ENCODE peak calls at places on chromosome 9, in seven cellular contexts. P is keratinocyte, S is left ventricle myocardium inferior, R is lower leg skin, M is AG04449, X is AG10803, N is cardiac muscle cell. B is an unnamed sample.

GRCh38 chr9:133638711-133639110 is 2.5 kb downstream of the DBH start:
- DNase-seq in P (no peak), S (no peak), R (no peak), M (no peak), X (no peak), N (no peak), B (no peak)

GRCh38 chr9:113520109-113520642 is 56.6 kb downstream of the RGS3 start:
- DNase-seq in P (no peak), S (no peak), R (no peak), M (no peak), X (no peak), N (no peak), B (no peak)

GRCh38 chr9:134474058-134474370 is 147.8 kb downstream of the RXRA start:
- DNase-seq in P (no peak), S (peak; percentile 60), R (no peak), M (no peak), X (peak; percentile 31), N (no peak), B (no peak)

GRCh38 chr9:135014341-135015010 is 73.0 kb upstream of the OLFM1 start:
- DNase-seq in P (no peak), S (no peak), R (no peak), M (no peak), X (no peak), N (no peak), B (no peak)

GRCh38 chr9:79610019-79610760 is 38.4 kb downstream of the TLE4 start:
- DNase-seq in P (no peak), S (no peak), R (no peak), M (no peak), X (peak; percentile 80), N (no peak), B (peak; percentile 10)

GRCh38 chr9:7300484-7300883 is 499.1 kb downstream of the DMAC1 start:
- DNase-seq in P (no peak), S (no peak), R (no peak), M (no peak), X (no peak), N (no peak), B (no peak)

GRCh38 chr9:35906923-35907699 is 1.1 kb downstream of the HRCT1 start:
- DNase-seq in P (no peak), S (peak; percentile 69), R (peak; percentile 70), M (peak; percentile 59), X (peak; percentile 91), N (no peak), B (no peak)

GRCh38 chr9:127318651-127319167 is 54.1 kb downstream of the GARNL3 start:
- DNase-seq in P (no peak), S (peak; percentile 25), R (no peak), M (no peak), X (peak; percentile 59), N (peak; percentile 42), B (no peak)

GRCh38 chr9:87713278-87713989 is 12.5 kb upstream of the CTSL start:
- DNase-seq in P (peak; percentile 77), S (peak; percentile 81), R (peak; percentile 92), M (peak; percentile 96), X (peak; percentile 99), N (no peak), B (no peak)

GRCh38 chr9:113712053-113712452 is 164.1 kb upstream of the ZNF618 start:
- DNase-seq in P (no peak), S (no peak), R (no peak), M (no peak), X (peak; percentile 5), N (peak; percentile 16), B (no peak)

GRCh38 chr9:111866976-111867375 is 29.6 kb upstream of the UGCG start:
- DNase-seq in P (peak; percentile 53), S (no peak), R (no peak), M (peak; percentile 45), X (peak; percentile 70), N (no peak), B (no peak)

GRCh38 chr9:4517274-4517673 is 27.0 kb downstream of the SLC1A1 start:
- DNase-seq in P (no peak), S (no peak), R (no peak), M (no peak), X (no peak), N (no peak), B (no peak)

GRCh38 chr9:134223091-134223490 is 58.7 kb upstream of the RNU6ATAC start:
- DNase-seq in P (no peak), S (no peak), R (no peak), M (no peak), X (no peak), N (no peak), B (no peak)

GRCh38 chr9:94612071-94612470 is 18.4 kb upstream of the FBP2 start:
- DNase-seq in P (no peak), S (no peak), R (no peak), M (no peak), X (no peak), N (no peak), B (no peak)

GRCh38 chr9:92963831-92964606 is 16.7 kb downstream of the FGD3 start:
- DNase-seq in P (no peak), S (no peak), R (no peak), M (no peak), X (no peak), N (no peak), B (no peak)

GRCh38 chr9:37507586-37508134 is 21.9 kb downstream of the POLR1E start:
- DNase-seq in P (no peak), S (no peak), R (no peak), M (no peak), X (no peak), N (no peak), B (no peak)

GRCh38 chr9:36088020-36088419 is 48.5 kb upstream of the GLIPR2 start:
- DNase-seq in P (no peak), S (no peak), R (no peak), M (no peak), X (no peak), N (no peak), B (no peak)

GRCh38 chr9:71634753-71635152 is 133.6 kb downstream of the CEMIP2 start:
- DNase-seq in P (no peak), S (no peak), R (no peak), M (no peak), X (no peak), N (no peak), B (no peak)

GRCh38 chr9:4921449-4921848 is 63.6 kb upstream of the JAK2 start:
- DNase-seq in P (no peak), S (no peak), R (no peak), M (no peak), X (no peak), N (no peak), B (no peak)

GRCh38 chr9:101516655-101517054 is 17.0 kb upstream of the RNF20 start:
- DNase-seq in P (no peak), S (no peak), R (no peak), M (no peak), X (no peak), N (no peak), B (no peak)

GRCh38 chr9:78903581-78903980 is 606.7 kb downstream of the PSAT1 start:
- DNase-seq in P (no peak), S (no peak), R (no peak), M (no peak), X (peak; percentile 17), N (no peak), B (no peak)

GRCh38 chr9:122261469-122261881 is 3.2 kb downstream of the RBM18 start:
- DNase-seq in P (no peak), S (peak; percentile 35), R (peak; percentile 35), M (peak; percentile 54), X (peak; percentile 82), N (no peak), B (no peak)

GRCh38 chr9:122262073-122262472 is 2.6 kb downstream of the RBM18 start:
- DNase-seq in P (no peak), S (no peak), R (no peak), M (no peak), X (no peak), N (no peak), B (no peak)

GRCh38 chr9:122254761-122255160 is 9.9 kb downstream of the RBM18 start:
- DNase-seq in P (no peak), S (no peak), R (no peak), M (no peak), X (no peak), N (no peak), B (no peak)

GRCh38 chr9:122256206-122256605 is 8.4 kb downstream of the RBM18 start:
- DNase-seq in P (no peak), S (no peak), R (no peak), M (no peak), X (no peak), N (no peak), B (no peak)

DNA sequence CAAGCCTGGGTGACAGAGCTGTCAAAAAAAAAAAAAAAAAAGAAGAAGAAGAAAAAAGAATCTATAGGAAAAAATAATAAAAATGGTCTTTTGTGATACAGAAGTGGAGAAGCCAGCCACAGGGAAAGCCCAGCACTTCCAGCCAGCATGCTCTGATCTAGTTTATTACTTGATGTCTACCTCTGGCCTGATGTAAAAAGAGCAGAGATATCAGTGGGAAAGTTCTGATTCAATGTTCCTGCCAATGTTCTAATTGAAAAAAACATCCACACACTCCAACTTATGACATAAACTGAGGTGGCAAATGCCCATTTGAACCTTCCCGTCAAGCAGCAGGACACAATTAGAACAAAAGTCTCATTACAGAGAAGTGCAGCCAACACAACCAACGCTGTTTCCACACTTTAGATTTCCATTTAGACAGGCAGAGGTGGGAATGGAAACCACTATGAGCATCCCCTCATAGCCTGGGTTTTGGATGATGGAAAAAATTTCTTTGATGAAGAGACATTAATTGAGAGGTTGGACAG is 5.7 kb downstream of the RBM18 start:
- DNase-seq in P (no peak), S (no peak), R (no peak), M (no peak), X (no peak), N (no peak), B (no peak)
- TF ChIP-seq CTCF in P (no peak), S (no peak), R (no peak), M (no peak), X (no peak), N (no peak), B (no peak)

GRCh38 chr9:121620777-121621437 is 30.5 kb upstream of the DAB2IP start:
- DNase-seq in P (no peak), S (no peak), R (no peak), M (no peak), X (no peak), N (peak; percentile 52), B (no peak)
- TF ChIP-seq CTCF in P (peak; percentile 53), S (peak; percentile 52), R (no peak), M (peak; percentile 64), X (peak; percentile 46), N (peak; percentile 55), B (peak; percentile 57)

GRCh38 chr9:72863456-72864094 is 89.3 kb downstream of the ALDH1A1 start:
- DNase-seq in P (no peak), S (no peak), R (no peak), M (no peak), X (no peak), N (no peak), B (no peak)

DNA sequence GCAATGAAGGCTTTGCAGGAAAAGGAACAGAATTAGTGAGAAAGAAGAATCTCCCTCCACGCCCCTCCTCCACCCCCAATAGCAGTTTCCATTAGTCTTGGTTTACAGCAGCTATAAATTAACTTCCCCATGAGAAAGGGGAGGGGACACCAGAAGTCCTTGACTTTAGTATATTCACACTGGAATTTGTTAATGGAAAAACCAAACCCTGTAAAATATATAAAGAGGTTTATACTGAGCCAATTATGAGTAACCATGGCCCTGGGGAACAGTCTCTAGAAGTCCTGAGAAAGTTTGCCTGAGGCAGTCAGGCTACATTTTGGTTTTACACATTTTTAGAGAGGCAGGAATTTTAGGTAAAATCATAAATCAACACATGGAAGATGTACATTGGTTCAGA is 88.5 kb downstream of the ALDH1A1 start:
- DNase-seq in P (no peak), S (no peak), R (no peak), M (no peak), X (no peak), N (no peak), B (peak; percentile 17)
- TF ChIP-seq CTCF in P (no peak), S (no peak), R (no peak), M (no peak), X (no peak), N (no peak), B (no peak)

GRCh38 chr9:126049088-126049487 is 277.5 kb upstream of the MVB12B start:
- DNase-seq in P (no peak), S (no peak), R (no peak), M (no peak), X (no peak), N (no peak), B (peak; percentile 54)
- TF ChIP-seq CTCF in P (no peak), S (no peak), R (no peak), M (no peak), X (no peak), N (no peak), B (no peak)